ENCODE peak calls at places on chromosomes 4 and X, in five cellular contexts. Z is right atrium auricular region, H is heart left ventricle, E is epithelial cell of proximal tubule, K is dorsolateral prefrontal cortex. T is an unnamed sample.

GRCh38 chrX:107716816-107717700 is 58.5 kb downstream of the TSC22D3 start:
- DNase-seq in K (peak), Z (peak), H (peak), E (no peak), T (peak)

GRCh38 chr4:18882468-18882867 is 860.9 kb upstream of the LCORL start:
- DNase-seq in H (no peak), Z (no peak), E (peak), K (no peak), T (no peak)

GRCh38 chrX:17475820-17476219 is 100.8 kb downstream of the NHS start:
- DNase-seq in E (no peak), H (no peak), K (no peak), Z (no peak), T (no peak)

GRCh38 chr4:145820407-145820806 is 118.2 kb downstream of the ZNF827 start:
- DNase-seq in H (no peak), E (no peak), Z (no peak), K (no peak), T (no peak)

GRCh38 chr4:128424524-128425195 is 137.0 kb upstream of the PGRMC2 start:
- DNase-seq in H (no peak), E (no peak), K (no peak), Z (no peak), T (no peak)

GRCh38 chr4:52126946-52127345 is 75.8 kb downstream of the SPATA18 start:
- DNase-seq in H (no peak), K (no peak), Z (no peak), E (no peak), T (no peak)

GRCh38 chrX:120457766-120458180 is 11.3 kb downstream of the LAMP2 start:
- DNase-seq in K (no peak), E (peak), Z (no peak), H (no peak), T (peak)

GRCh38 chrX:85611926-85612325 is 232.5 kb upstream of the POF1B start:
- DNase-seq in Z (no peak), K (no peak), E (no peak), H (no peak), T (peak)

GRCh38 chr4:120517966-120518365 is 404.6 kb downstream of the PRDM5 start:
- DNase-seq in H (no peak), K (no peak), Z (peak), E (no peak), T (peak)

GRCh38 chr4:7347981-7348380 is 86.7 kb downstream of the PSAPL1 start:
- DNase-seq in E (peak), H (no peak), Z (no peak), K (no peak), T (no peak)

GRCh38 chr4:17712166-17712565 is 69.3 kb downstream of the FAM184B start:
- DNase-seq in H (no peak), K (no peak), E (no peak), Z (no peak), T (no peak)

GRCh38 chrX:39477438-39478120 is 620.2 kb downstream of the BCOR start:
- DNase-seq in H (peak), Z (peak), E (no peak), K (no peak), T (no peak)

GRCh38 chrX:39477031-39477430 is 620.7 kb downstream of the BCOR start:
- DNase-seq in K (no peak), H (no peak), E (no peak), Z (no peak), T (no peak)

GRCh38 chrX:39476596-39476995 is 621.2 kb downstream of the BCOR start:
- DNase-seq in E (no peak), Z (no peak), H (no peak), K (no peak), T (no peak)

GRCh38 chrX:39473812-39474211 is 623.9 kb downstream of the BCOR start:
- DNase-seq in H (no peak), K (no peak), Z (no peak), E (no peak), T (no peak)

DNA sequence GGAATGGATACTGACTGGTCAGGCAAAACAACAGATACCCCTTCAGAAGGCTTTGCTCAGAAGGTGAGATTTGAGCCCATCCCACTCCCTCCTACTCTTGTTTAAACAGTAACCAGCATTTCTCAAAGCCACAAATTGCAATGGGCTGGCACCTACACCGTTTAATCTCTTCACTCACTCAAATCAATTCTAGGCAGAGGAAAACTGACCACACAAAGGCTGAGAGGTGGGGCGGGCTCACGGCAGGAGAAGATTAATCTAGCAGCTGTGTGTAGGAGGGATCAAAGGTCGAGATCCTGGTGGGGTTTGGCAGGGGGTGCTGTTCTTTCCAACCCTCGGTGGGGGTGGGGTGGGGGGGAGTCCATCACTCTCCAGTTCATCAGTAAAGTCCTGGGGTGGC is 622.4 kb downstream of the BCOR start:
- DNase-seq in H (no peak), Z (no peak), E (no peak), K (no peak), T (no peak)
- H3K4me3 ChIP-seq in H (no peak), Z (no peak), E (no peak), K (no peak), T (no peak)

GRCh38 chr4:184896868-184897715 is 71.3 kb upstream of the ACSL1 start:
- DNase-seq in Z (no peak), K (no peak), H (no peak), E (no peak), T (no peak)
- H3K4me3 ChIP-seq in Z (no peak), K (no peak), H (no peak), E (no peak), T (no peak)

GRCh38 chr4:153084939-153085630 is 119.2 kb upstream of the TRIM2 start:
- DNase-seq in E (no peak), K (peak), H (peak), Z (peak), T (no peak)

GRCh38 chr4:153081693-153082092 is 122.5 kb upstream of the TRIM2 start:
- DNase-seq in Z (no peak), K (no peak), H (no peak), E (no peak), T (no peak)

GRCh38 chr4:153082322-153083301 is 121.6 kb upstream of the TRIM2 start:
- DNase-seq in E (no peak), Z (no peak), K (no peak), H (no peak), T (no peak)

GRCh38 chr4:153084249-153084648 is 120.0 kb upstream of the TRIM2 start:
- DNase-seq in H (no peak), E (no peak), K (no peak), Z (no peak), T (no peak)

GRCh38 chr4:153083447-153083921 is 120.8 kb upstream of the TRIM2 start:
- DNase-seq in K (peak), H (no peak), Z (peak), E (peak), T (peak)
- H3K4me3 ChIP-seq in K (peak), H (no peak), Z (no peak), E (no peak), T (no peak)

DNA sequence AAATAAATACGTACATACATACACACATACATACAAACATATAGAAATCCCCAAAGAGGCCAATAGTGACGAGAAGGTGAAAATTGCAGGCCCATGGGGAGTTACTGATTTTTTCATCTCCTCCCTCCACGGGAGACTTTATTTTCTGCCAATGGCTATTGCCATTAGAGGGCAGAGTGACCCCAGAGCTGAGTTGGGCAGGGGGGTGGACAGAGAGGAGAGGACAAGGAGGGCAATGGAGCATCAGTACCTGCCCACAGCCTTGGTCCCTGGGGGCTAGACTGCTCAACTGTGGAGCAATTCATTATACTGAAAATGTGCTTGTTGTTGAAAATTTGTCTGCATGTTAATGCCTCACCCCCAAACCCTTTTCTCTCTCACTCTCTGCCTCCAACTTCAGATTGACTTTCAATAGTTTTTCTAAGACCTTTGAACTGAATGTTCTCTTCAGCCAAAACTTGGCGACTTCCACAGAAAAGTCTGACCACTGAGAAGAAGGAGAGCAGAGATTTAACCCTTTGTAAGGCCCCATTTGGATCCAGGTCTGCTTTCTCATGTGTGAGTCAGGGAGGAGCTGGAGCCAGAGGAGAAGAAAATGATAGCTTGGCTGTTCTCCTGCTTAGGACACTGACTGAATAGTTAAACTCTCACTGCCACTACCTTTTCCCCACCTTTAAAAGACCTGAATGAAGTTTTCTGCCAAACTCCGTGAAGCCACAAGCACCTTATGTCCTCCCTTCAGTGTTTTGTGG is 180.7 kb downstream of the AR start:
- DNase-seq in H (no peak), E (no peak), Z (no peak), K (no peak), T (no peak)
- H3K4me3 ChIP-seq in H (no peak), E (no peak), Z (no peak), K (no peak), T (no peak)

DNA sequence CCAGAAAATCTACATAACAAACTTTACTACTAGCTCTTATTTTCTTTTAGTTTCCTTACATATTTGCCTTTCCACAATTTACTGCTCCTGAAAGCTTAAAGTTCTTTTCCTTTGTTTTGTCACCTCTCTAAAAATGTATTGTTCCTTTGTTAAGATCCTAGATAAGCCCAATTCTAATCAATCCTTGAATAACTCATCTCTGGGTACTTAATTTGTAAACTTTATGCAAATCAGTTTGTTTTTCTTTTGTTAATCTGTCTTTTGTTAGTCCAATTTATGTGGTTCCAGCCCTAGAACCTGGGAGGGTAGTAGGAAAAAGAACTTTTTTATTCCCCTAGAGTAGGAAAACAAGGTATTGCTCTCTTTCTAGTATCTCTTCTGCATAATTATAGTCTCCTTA is 444.7 kb downstream of the PCDH10 start:
- DNase-seq in Z (no peak), H (no peak), E (no peak), K (no peak), T (no peak)
- H3K4me3 ChIP-seq in Z (no peak), H (no peak), E (no peak), K (no peak), T (no peak)

DNA sequence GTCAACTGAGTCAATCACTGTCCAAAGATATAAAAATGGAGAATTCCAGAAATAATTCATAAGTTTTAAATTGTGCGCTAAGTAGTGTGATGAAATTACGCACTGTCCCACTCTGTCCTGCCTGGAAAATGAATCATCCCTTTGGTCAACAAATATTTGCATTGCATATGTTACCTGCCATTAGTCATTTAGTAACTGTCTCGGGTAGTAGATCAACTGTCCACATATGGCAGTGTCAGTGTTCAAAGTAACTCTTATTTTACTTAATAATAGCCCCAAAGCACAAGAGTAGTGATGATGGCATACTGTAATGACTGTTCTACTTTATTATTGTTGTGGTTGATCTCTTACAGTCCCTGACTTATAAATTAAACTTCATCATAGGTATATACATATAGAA is 3.4 kb downstream of the YTHDC1 start:
- DNase-seq in Z (no peak), E (no peak), H (no peak), K (no peak), T (no peak)
- H3K4me3 ChIP-seq in Z (no peak), E (peak), H (peak), K (no peak), T (no peak)

DNA sequence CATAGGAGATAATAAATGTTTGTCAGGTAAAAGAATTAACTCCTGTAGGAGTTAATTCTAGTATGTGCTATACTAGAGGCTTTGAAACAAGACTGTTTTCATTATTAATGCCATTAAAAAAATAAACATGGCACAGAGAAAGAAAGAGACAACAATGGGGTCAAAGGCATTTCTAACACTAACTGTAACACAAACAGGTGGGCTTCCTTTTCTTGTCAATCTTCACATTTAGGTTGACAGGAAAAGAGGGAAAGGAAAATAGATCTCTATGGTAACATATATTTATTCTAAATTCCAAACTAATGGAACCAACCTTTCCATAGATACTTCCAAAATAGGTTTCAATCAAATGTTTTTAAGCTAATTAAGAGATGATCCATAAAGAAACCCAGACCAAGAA is 9.8 kb downstream of the ANKRD17 start:
- DNase-seq in Z (no peak), H (no peak), E (no peak), K (no peak), T (no peak)
- H3K4me3 ChIP-seq in Z (no peak), H (no peak), E (no peak), K (no peak), T (no peak)

DNA sequence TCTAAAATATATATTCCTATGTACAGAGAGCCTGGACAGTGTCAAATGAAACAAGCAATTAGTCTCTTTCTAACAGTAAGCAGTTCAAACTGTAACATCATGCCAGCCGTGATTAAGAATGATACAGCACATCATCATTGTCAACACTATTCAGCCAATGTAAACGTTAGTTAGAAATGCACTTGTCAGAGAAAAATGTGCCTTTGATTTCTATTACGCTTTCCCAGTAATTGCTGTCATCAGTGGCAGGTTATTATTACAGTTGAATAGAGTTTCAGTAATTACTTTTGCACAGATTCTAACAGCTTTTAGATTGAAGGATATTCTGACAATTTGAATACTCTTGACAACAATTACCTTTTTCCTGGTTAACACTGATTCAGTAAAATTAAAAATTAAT is 1007.1 kb downstream of the SH3BGRL start:
- DNase-seq in E (no peak), Z (no peak), H (no peak), K (no peak), T (no peak)
- H3K4me3 ChIP-seq in E (no peak), Z (no peak), H (no peak), K (no peak), T (no peak)

GRCh38 chr4:70754470-70754869 is 32.7 kb downstream of the RUFY3 start:
- DNase-seq in E (no peak), K (no peak), Z (no peak), H (no peak), T (no peak)
- H3K4me3 ChIP-seq in E (no peak), K (no peak), Z (no peak), H (no peak), T (no peak)

T was measured in Jurkat, Clone E6-1.